ENCODE peak calls at places on chromosomes 13 and 19, in five cellular contexts. I is AG20443, H is NCI-H1417, G is HEK293T, T is HTR-8/SVneo. M is an unnamed sample.

GRCh38 chr19:56727731-56728130 is 56.2 kb upstream of the ZNF835 start:
- DNase-seq in I (no peak), H (no peak), G (no peak), T (no peak), M (no peak)

GRCh38 chr13:29754486-29754806 is 96.0 kb downstream of the UBL3 start:
- DNase-seq in I (peak; percentile 17), H (no peak), G (no peak), T (no peak), M (peak; percentile 16)

GRCh38 chr13:31322025-31322424 is 122.2 kb downstream of the B3GLCT start:
- DNase-seq in I (peak; percentile 39), H (no peak), G (no peak), T (no peak), M (no peak)

GRCh38 chr13:35988648-35989081 is 142.5 kb downstream of the DCLK1 start:
- DNase-seq in I (peak; percentile 40), H (no peak), G (no peak), T (no peak), M (no peak)

GRCh38 chr13:30907167-30907761 is 1.2 kb downstream of the MEDAG start:
- DNase-seq in I (peak; percentile 25), H (no peak), G (no peak), T (no peak), M (no peak)

GRCh38 chr13:90396266-90396665 is 951.2 kb upstream of the MIR17HG start:
- DNase-seq in I (no peak), H (no peak), G (no peak), T (no peak), M (no peak)

GRCh38 chr13:113584205-113584869 is at the start of gene TFDP1:
- DNase-seq in I (peak; percentile 98), H (peak; percentile 95), G (peak; percentile 87), T (peak; percentile 73), M (peak; percentile 71)

GRCh38 chr19:52007436-52007804 is 591 bp downstream of the ZNF615 start:
- DNase-seq in I (peak; percentile 48), H (no peak), G (peak; percentile 11), T (no peak), M (no peak)

GRCh38 chr13:113419531-113420183 is 33.6 kb downstream of the ADPRHL1 start:
- DNase-seq in I (no peak), H (no peak), G (no peak), T (no peak), M (no peak)

GRCh38 chr13:114089751-114090400 is 42.5 kb downstream of the RASA3 start:
- DNase-seq in I (no peak), H (no peak), G (no peak), T (no peak), M (no peak)

GRCh38 chr13:45932611-45933182 is 81.1 kb upstream of the SIAH3 start:
- DNase-seq in I (no peak), H (no peak), G (no peak), T (no peak), M (no peak)

GRCh38 chr19:56116606-56117005 is 4.5 kb downstream of the ZNF787 start:
- DNase-seq in I (no peak), H (no peak), G (no peak), T (no peak), M (no peak)

GRCh38 chr13:32642858-32643257 is 56.6 kb downstream of the PDS5B start:
- DNase-seq in I (no peak), H (no peak), G (no peak), T (no peak), M (no peak)

GRCh38 chr13:24097064-24097463 is 63.5 kb upstream of the SPATA13 start:
- DNase-seq in I (peak; percentile 25), H (no peak), G (no peak), T (no peak), M (no peak)

GRCh38 chr13:65292488-65292901 is 1937.6 kb downstream of the PCDH9 start:
- DNase-seq in I (peak; percentile 11), H (no peak), G (peak; percentile 46), T (peak; percentile 10), M (no peak)

GRCh38 chr13:94956407-94957110 is 244.2 kb upstream of the SOX21 start:
- DNase-seq in I (no peak), H (no peak), G (no peak), T (no peak), M (no peak)